ENCODE peak calls at places on chromosome 17, in four cellular contexts. Q, K, H and J are unnamed samples.

GRCh38 chr17:17612085-17613022 is 20.8 kb upstream of the PEMT start:
- DNase-seq in K (no peak), Q (no peak), H (no peak), J (no peak)

GRCh38 chr17:57577751-57578607 is 167.1 kb downstream of the CCDC182 start:
- DNase-seq in K (no peak), Q (no peak), H (no peak), J (no peak)

GRCh38 chr17:59292174-59292523 is 39.3 kb upstream of the YPEL2 start:
- DNase-seq in H (no peak), K (no peak), Q (no peak), J (no peak)

GRCh38 chr17:8117367-8117979 is 841 bp downstream of the ALOXE3 start:
- DNase-seq in K (no peak), H (no peak), Q (no peak), J (no peak)

GRCh38 chr17:38719284-38719942 is 10.7 kb upstream of the CISD3 start:
- DNase-seq in K (no peak), H (no peak), Q (no peak), J (no peak)

GRCh38 chr17:20059728-20060188 is 50.6 kb downstream of the SPECC1 start:
- DNase-seq in Q (no peak), K (no peak), H (no peak), J (no peak)

GRCh38 chr17:63837962-63838585 is 4.4 kb downstream of the SMARCD2 start:
- DNase-seq in H (no peak), Q (no peak), K (no peak), J (no peak)

GRCh38 chr17:69967910-69968411 is 107.1 kb upstream of the KCNJ16 start:
- DNase-seq in H (no peak), K (no peak), Q (no peak), J (no peak)

GRCh38 chr17:36942031-36942599 is 4.8 kb downstream of the LHX1 start:
- DNase-seq in K (no peak), Q (no peak), H (no peak), J (no peak)

GRCh38 chr17:41060052-41060604 is at the start of gene KRTAP2-3:
- DNase-seq in K (no peak), H (no peak), Q (no peak), J (no peak)

GRCh38 chr17:21214777-21215541 is 998 bp upstream of the TMEM11 start:
- DNase-seq in K (peak; percentile 25), Q (no peak), H (no peak), J (no peak)

GRCh38 chr17:62704381-62704971 is 77.0 kb downstream of the MRC2 start:
- DNase-seq in K (no peak), H (no peak), Q (peak; percentile 20), J (peak; percentile 47)

GRCh38 chr17:17765359-17765758 is 71.4 kb downstream of the SREBF1 start:
- DNase-seq in K (no peak), H (no peak), Q (no peak), J (no peak)

GRCh38 chr17:57925361-57925990 is 29.7 kb downstream of the CUEDC1 start:
- DNase-seq in Q (no peak), K (no peak), H (no peak), J (no peak)

GRCh38 chr17:27832851-27833250 is 32.5 kb upstream of the NOS2 start:
- DNase-seq in H (no peak), K (no peak), Q (no peak), J (no peak)

GRCh38 chr17:31926100-31926729 is 10.6 kb upstream of the SUZ12 start:
- DNase-seq in K (peak; percentile 41), H (peak; percentile 26), Q (no peak), J (no peak)

GRCh38 chr17:17235212-17236174 is 1.5 kb downstream of the FLCN start:
- DNase-seq in K (peak; percentile 45), H (no peak), Q (no peak), J (no peak)

GRCh38 chr17:7626956-7627249 is 718 bp downstream of the SAT2 start:
- DNase-seq in Q (no peak), H (no peak), K (no peak), J (no peak)

GRCh38 chr17:48644159-48644558 is 18.0 kb upstream of the HOXB9 start:
- DNase-seq in K (no peak), H (no peak), Q (no peak), J (no peak)

GRCh38 chr17:75869282-75870141 is 8.9 kb downstream of the TRIM47 start:
- DNase-seq in H (no peak), Q (peak; percentile 61), K (no peak), J (peak; percentile 90)

GRCh38 chr17:42312285-42313130 is 24.2 kb downstream of the STAT5A start:
- DNase-seq in K (peak; percentile 94), Q (peak; percentile 62), H (peak; percentile 77), J (peak; percentile 34)

GRCh38 chr17:29140631-29141483 is 39.3 kb downstream of the MYO18A start:
- DNase-seq in K (peak; percentile 67), H (peak; percentile 66), Q (peak; percentile 29), J (no peak)

GRCh38 chr17:41333098-41333497 is 17.5 kb downstream of the KRT33A start:
- DNase-seq in H (no peak), Q (no peak), K (no peak), J (no peak)

GRCh38 chr17:31061678-31062077 is 33.1 kb upstream of the NF1 start:
- DNase-seq in K (peak; percentile 40), H (no peak), Q (no peak), J (no peak)

GRCh38 chr17:1039511-1040215 is 42.7 kb downstream of the TIMM22 start:
- DNase-seq in Q (peak; percentile 45), K (no peak), H (no peak), J (peak; percentile 83)

GRCh38 chr17:29613371-29613837 is 9.3 kb downstream of the CORO6 start:
- DNase-seq in Q (peak; percentile 83), K (peak; percentile 97), H (peak; percentile 93), J (peak; percentile 82)

GRCh38 chr17:64920419-64921172 is 1.3 kb upstream of the LRRC37A3 start:
- DNase-seq in Q (no peak), H (no peak), K (no peak), J (no peak)

GRCh38 chr17:49496183-49496865 is 1.2 kb downstream of the NGFR start:
- DNase-seq in Q (peak; percentile 46), H (peak; percentile 81), K (peak; percentile 89), J (peak; percentile 8)

GRCh38 chr17:38598536-38598935 is 7.2 kb downstream of the SRCIN1 start:
- DNase-seq in K (peak; percentile 63), Q (no peak), H (no peak), J (peak; percentile 24)

GRCh38 chr17:75463612-75464011 is 7.2 kb downstream of the TMEM94 start:
- DNase-seq in K (no peak), Q (no peak), H (no peak), J (no peak)

GRCh38 chr17:50593321-50593720 is 32.8 kb downstream of the CACNA1G start:
- DNase-seq in H (no peak), Q (no peak), K (no peak), J (no peak)